ENCODE peak calls at places on chromosomes 6 and 20, in five cellular contexts. V is H1, A is mesenchymal stem cell, W is H9, C is IMR-90. D is an unnamed sample.

GRCh38 chr6:106192824-106193223 is 106.7 kb downstream of the PRDM1 start:
- DNase-seq in C (peak; percentile 28), V (no peak), A (peak; percentile 43), W (no peak), D (no peak)

GRCh38 chr6:43263314-43264178 is 20.3 kb downstream of the TTBK1 start:
- DNase-seq in V (peak; percentile 90), A (peak; percentile 71), W (peak; percentile 88), C (peak; percentile 62), D (no peak)

GRCh38 chr20:37298190-37298939 is 8.9 kb downstream of the MANBAL start:
- DNase-seq in W (no peak), A (peak; percentile 72), V (no peak), C (peak; percentile 84), D (no peak)

GRCh38 chr6:149451361-149452061 is 33.3 kb downstream of the ZC3H12D start:
- DNase-seq in C (no peak), A (no peak), W (no peak), V (peak; percentile 60), D (no peak)

GRCh38 chr6:1491025-1491424 is 101.6 kb downstream of the FOXF2 start:
- DNase-seq in A (no peak), W (no peak), V (no peak), C (no peak), D (no peak)

GRCh38 chr6:108873971-108874370 is 25.7 kb downstream of the ARMC2 start:
- DNase-seq in A (no peak), C (no peak), W (no peak), V (no peak), D (no peak)

GRCh38 chr6:24274441-24275083 is 83.3 kb downstream of the DCDC2 start:
- DNase-seq in A (peak; percentile 40), V (no peak), C (peak; percentile 23), W (no peak), D (no peak)

GRCh38 chr20:22951966-22952365 is 83.1 kb upstream of the SSTR4 start:
- DNase-seq in C (no peak), V (no peak), W (no peak), A (no peak), D (no peak)

GRCh38 chr6:161233986-161234620 is 39.8 kb downstream of the AGPAT4 start:
- DNase-seq in V (peak; percentile 43), W (no peak), C (peak; percentile 94), A (peak; percentile 98), D (no peak)

GRCh38 chr6:27908017-27908416 is 4.2 kb downstream of the OR2B2 start:
- DNase-seq in A (no peak), V (no peak), C (no peak), W (no peak), D (no peak)

GRCh38 chr20:9974324-9974723 is 60.5 kb upstream of the ANKEF1 start:
- DNase-seq in A (no peak), V (no peak), C (no peak), W (no peak), D (no peak)

GRCh38 chr6:34947561-34947960 is 58.5 kb downstream of the ANKS1A start:
- DNase-seq in W (no peak), C (no peak), V (no peak), A (no peak), D (no peak)

GRCh38 chr6:140602431-140602836 is 1228.0 kb upstream of the CITED2 start:
- DNase-seq in C (no peak), W (no peak), A (no peak), V (no peak), D (no peak)

GRCh38 chr6:62285612-62286469 is at the start of gene KHDRBS2:
- DNase-seq in W (peak; percentile 98), C (no peak), A (peak; percentile 61), V (peak; percentile 92), D (peak; percentile 85)

GRCh38 chr6:134196568-134197301 is 121.2 kb downstream of the SGK1 start:
- DNase-seq in A (no peak), W (no peak), C (no peak), V (no peak), D (no peak)

GRCh38 chr6:15245361-15246216 is at the start of gene JARID2:
- DNase-seq in W (peak; percentile 97), A (peak; percentile 99), C (peak; percentile 98), V (peak; percentile 93), D (peak; percentile 96)

GRCh38 chr6:126110494-126111270 is 124.3 kb downstream of the TRMT11 start:
- DNase-seq in W (no peak), C (no peak), A (no peak), V (no peak), D (no peak)

GRCh38 chr6:37544530-37544929 is 44.8 kb upstream of the CCDC167 start:
- DNase-seq in W (no peak), V (no peak), C (no peak), A (no peak), D (no peak)

GRCh38 chr20:63446174-63447024 is 26.1 kb downstream of the KCNQ2 start:
- DNase-seq in W (no peak), V (no peak), C (no peak), A (no peak), D (no peak)

GRCh38 chr6:29926795-29927427 is 15.4 kb upstream of the HLA-A start:
- DNase-seq in W (peak; percentile 76), V (peak; percentile 64), C (peak; percentile 73), A (no peak), D (no peak)

GRCh38 chr6:17098538-17098937 is 3.3 kb upstream of the STMND1 start:
- DNase-seq in C (peak; percentile 47), W (no peak), V (no peak), A (peak; percentile 50), D (no peak)

DNA sequence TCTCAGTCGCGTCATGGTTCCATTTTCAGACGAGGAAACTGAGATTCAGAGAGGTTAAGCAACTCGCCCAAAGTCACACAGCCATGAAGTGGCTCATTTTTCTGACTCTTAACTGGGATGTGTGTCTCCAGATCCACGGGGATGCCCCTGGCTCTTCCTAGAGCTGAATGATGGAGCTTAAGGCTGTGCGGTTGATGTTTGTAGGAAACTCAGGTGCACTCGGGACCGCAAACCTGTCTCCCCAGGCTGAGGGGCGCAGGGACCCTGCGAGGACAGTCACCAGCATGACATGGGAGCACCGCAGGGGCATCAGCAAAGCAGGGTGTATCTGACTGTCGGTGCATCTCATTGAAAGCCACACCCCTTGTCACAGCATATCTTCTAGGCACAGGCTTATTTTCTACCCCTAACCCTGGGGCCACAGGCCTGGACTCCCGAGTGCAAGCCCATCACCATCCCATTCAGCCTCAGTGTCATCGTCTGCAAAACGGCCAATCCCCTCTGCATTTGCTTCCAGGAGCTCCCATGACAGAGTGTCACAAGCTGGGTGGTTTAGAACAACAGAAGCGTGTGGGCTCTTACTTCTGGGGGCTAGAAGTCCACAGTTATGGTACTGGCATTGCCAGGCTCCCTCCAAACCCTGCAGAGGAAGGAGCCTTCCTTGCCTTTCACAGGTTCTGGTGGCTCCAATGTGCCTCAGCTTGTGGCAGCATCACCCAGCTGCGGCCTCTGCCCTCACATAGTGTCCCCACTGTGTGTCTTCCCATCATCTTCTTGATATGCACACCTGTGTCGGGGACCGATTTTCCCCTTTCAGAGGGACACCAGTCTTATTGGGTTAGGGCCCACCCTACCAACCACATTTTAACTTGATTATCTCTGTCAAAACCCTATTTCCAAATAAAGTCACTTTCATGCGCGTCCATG is 9.9 kb upstream of the ARHGAP40 start:
- DNase-seq in W (no peak), A (no peak), V (no peak), C (no peak), D (no peak)
- H4K91ac ChIP-seq in W (no peak overlapping the region), A (no peak overlapping the region), V (peak overlapping the region; percentile 20), C (no peak overlapping the region), D (no peak overlapping the region)

DNA sequence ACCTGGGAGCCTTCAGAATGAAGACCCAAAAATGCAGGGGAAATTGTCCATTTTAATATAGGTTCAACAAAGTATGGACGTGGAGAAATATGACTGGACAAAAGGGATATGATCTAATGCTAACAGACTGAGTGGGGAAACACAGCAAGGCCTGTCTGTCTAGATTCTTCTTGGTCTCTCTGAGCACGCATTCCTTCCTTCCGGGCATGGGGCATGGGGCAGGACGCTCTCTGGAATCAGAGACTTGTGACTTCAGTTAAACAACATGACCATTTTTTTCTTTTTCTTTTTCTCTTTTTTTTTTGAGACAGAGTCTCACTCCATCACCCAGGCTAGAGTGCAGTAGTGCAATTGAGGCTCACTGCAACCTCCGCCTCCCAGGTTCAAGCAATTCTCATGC is 31.9 kb downstream of the ZBTB2 start:
- DNase-seq in V (no peak), A (no peak), W (no peak), C (no peak), D (no peak)
- H4K91ac ChIP-seq in V (no peak overlapping the region), A (no peak overlapping the region), W (no peak overlapping the region), C (no peak overlapping the region), D (no peak overlapping the region)

GRCh38 chr6:69027861-69028260 is 392.8 kb downstream of the ADGRB3 start:
- DNase-seq in A (no peak), W (no peak), V (no peak), C (no peak), D (no peak)
- H4K91ac ChIP-seq in A (no peak overlapping the region), W (no peak overlapping the region), V (no peak overlapping the region), C (no peak overlapping the region), D (no peak overlapping the region)

GRCh38 chr20:31843881-31844280 is 1.5 kb downstream of the FOXS1 start:
- DNase-seq in A (no peak), V (no peak), C (no peak), W (no peak), D (no peak)
- H4K91ac ChIP-seq in A (no peak overlapping the region), V (no peak overlapping the region), C (no peak overlapping the region), W (no peak overlapping the region), D (no peak overlapping the region)

GRCh38 chr20:56802805-56803204 is 173.7 kb downstream of the TFAP2C start:
- DNase-seq in W (no peak), C (no peak), A (no peak), V (no peak), D (no peak)

GRCh38 chr20:56807118-56807517 is 178.0 kb downstream of the TFAP2C start:
- DNase-seq in V (no peak), A (no peak), W (no peak), C (no peak), D (no peak)

GRCh38 chr20:56808119-56808725 is 179.1 kb downstream of the TFAP2C start:
- DNase-seq in C (no peak), V (no peak), W (no peak), A (no peak), D (no peak)

GRCh38 chr20:56805966-56806365 is 176.9 kb downstream of the TFAP2C start:
- DNase-seq in V (no peak), W (no peak), C (no peak), A (no peak), D (no peak)

GRCh38 chr20:56805313-56805712 is 176.2 kb downstream of the TFAP2C start:
- DNase-seq in C (no peak), V (no peak), A (no peak), W (no peak), D (no peak)
- H4K91ac ChIP-seq in C (no peak overlapping the region), V (peak overlapping the region; percentile 83), A (no peak overlapping the region), W (no peak overlapping the region), D (no peak overlapping the region)